ENCODE peak calls at places on chromosome 5, in nine cellular contexts. V is AG09319; D is stimulated activated CD4-positive, alpha-beta T cell treated with anti-CD3 and anti-CD28 coated beads, Interleukin-4, amount 100 ng/mL, for 48 hours; S is MV-4-11; H is endothelial cell; I is EL; W is LoVo; B is GM04504; M is activated T-helper 1 cell treated with Interleukin-2 at 50 U/mL for 16 hours. C is an unnamed sample.

GRCh38 chr5:66848749-66849641 is 252.8 kb downstream of the MAST4 start:
- DNase-seq in H (no peak), V (no peak), W (no peak), S (no peak), I (no peak), M (no peak), D (no peak), B (no peak), C (peak)

GRCh38 chr5:162128117-162128516 is 60.5 kb downstream of the GABRG2 start:
- DNase-seq in I (no peak), B (no peak), V (no peak), S (no peak), W (no peak), D (no peak), H (no peak), M (no peak), C (no peak)

GRCh38 chr5:134252671-134253070 is 26.8 kb upstream of the PPP2CA start:
- DNase-seq in W (peak), B (no peak), D (no peak), V (no peak), S (no peak), M (no peak), I (peak), H (no peak), C (peak)

GRCh38 chr5:9201011-9201410 is 344.9 kb downstream of the SEMA5A start:
- DNase-seq in I (no peak), S (no peak), H (no peak), D (no peak), V (no peak), B (no peak), M (no peak), W (no peak), C (no peak)

GRCh38 chr5:8577792-8578191 is 708.8 kb downstream of the MTRR start:
- DNase-seq in H (no peak), D (no peak), I (no peak), S (no peak), W (no peak), M (no peak), B (no peak), V (no peak), C (peak)

GRCh38 chr5:120304653-120305052 is 159.4 kb upstream of the PRR16 start:
- DNase-seq in B (peak), M (no peak), V (no peak), W (no peak), I (peak), H (no peak), D (no peak), S (peak), C (peak)

GRCh38 chr5:5062903-5063302 is 77.2 kb upstream of the ADAMTS16 start:
- DNase-seq in B (no peak), W (no peak), S (no peak), D (no peak), H (no peak), V (no peak), M (no peak), I (no peak), C (no peak)

GRCh38 chr5:107466233-107466769 is 204.4 kb downstream of the EFNA5 start:
- DNase-seq in D (no peak), M (no peak), S (no peak), B (no peak), H (no peak), W (peak), V (no peak), I (peak), C (peak)

GRCh38 chr5:78504726-78505431 is 143.7 kb downstream of the LHFPL2 start:
- DNase-seq in B (peak), M (no peak), V (peak), I (peak), W (peak), D (no peak), H (no peak), S (peak), C (peak)

GRCh38 chr5:58987193-58987592 is 404.3 kb downstream of the RAB3C start:
- DNase-seq in B (no peak), D (no peak), W (no peak), H (no peak), V (no peak), S (no peak), M (no peak), I (peak), C (peak)

GRCh38 chr5:170584446-170584845 is 80.6 kb downstream of the KCNIP1 start:
- DNase-seq in M (no peak), W (no peak), B (no peak), S (no peak), I (no peak), H (no peak), V (no peak), D (no peak), C (no peak)

C was measured in EH.